ENCODE peak calls at places on chromosomes 2 and 18, in six cellular contexts. M, G, Y, N, D and S are unnamed samples.

GRCh38 chr18:42038936-42039335 is 83.9 kb downstream of the PIK3C3 start:
- DNase-seq in Y (no peak), M (no peak), G (no peak), N (no peak), D (no peak), S (no peak)

GRCh38 chr2:212745359-212745758 is 206.8 kb upstream of the ERBB4 start:
- DNase-seq in Y (no peak), D (no peak), N (no peak), M (no peak), G (no peak), S (no peak)

GRCh38 chr18:71252351-71252862 is 963.6 kb downstream of the SOCS6 start:
- DNase-seq in D (no peak), Y (no peak), N (no peak), G (no peak), M (no peak), S (no peak)

GRCh38 chr2:52178845-52179244 is 1146.9 kb upstream of the NRXN1 start:
- DNase-seq in G (no peak), D (no peak), Y (no peak), N (no peak), M (no peak), S (no peak)

GRCh38 chr2:176621350-176621749 is 352.1 kb downstream of the MTX2 start:
- DNase-seq in M (no peak), Y (no peak), N (no peak), G (no peak), D (no peak), S (no peak)

GRCh38 chr2:46257476-46257875 is 39.7 kb upstream of the EPAS1 start:
- DNase-seq in D (no peak), M (no peak), Y (no peak), G (no peak), N (no peak), S (no peak)

GRCh38 chr2:85318222-85319182 is 9.3 kb downstream of the TGOLN2 start:
- DNase-seq in M (no peak), N (no peak), D (no peak), Y (no peak), G (no peak), S (no peak)

GRCh38 chr2:27372937-27373336 is 2.5 kb downstream of the SNX17 start:
- DNase-seq in M (no peak), G (no peak), N (no peak), D (no peak), Y (no peak), S (no peak)

GRCh38 chr2:44362207-44363015 is 664 bp downstream of the CAMKMT start:
- DNase-seq in Y (peak; percentile 8), M (peak; percentile 29), N (peak; percentile 39), G (peak; percentile 48), D (peak; percentile 10), S (peak; percentile 56)

GRCh38 chr2:223692227-223692947 is 90.2 kb upstream of the SCG2 start:
- DNase-seq in D (no peak), Y (no peak), M (no peak), G (peak; percentile 50), N (no peak), S (peak; percentile 51)

GRCh38 chr2:172513935-172514586 is 41.8 kb upstream of the PDK1 start:
- DNase-seq in Y (no peak), G (no peak), N (no peak), D (no peak), M (peak; percentile 47), S (no peak)

GRCh38 chr18:10142496-10143160 is 228.8 kb downstream of the VAPA start:
- DNase-seq in M (no peak), G (no peak), Y (no peak), D (no peak), N (no peak), S (no peak)

GRCh38 chr2:8511868-8512612 is 169.8 kb upstream of the ID2 start:
- DNase-seq in D (no peak), Y (no peak), G (no peak), N (no peak), M (no peak), S (no peak)

GRCh38 chr2:121255363-121255762 is 29.6 kb downstream of the TFCP2L1 start:
- DNase-seq in D (no peak), N (no peak), M (no peak), Y (no peak), G (no peak), S (no peak)